ENCODE peak calls at places on chromosomes 4 and X, in eight cellular contexts. One of them, this sample, is unnamed. For H3K9me3, the result is how much of the 10 kb centered on the place peaks cover.

GRCh38 chr4:121736735-121737351 is 28.1 kb downstream of the SMIM43 start:
- DNase-seq in HCT116: peak
- DNase-seq in AG04450: no peak
- DNase-seq in A549: peak
- DNase-seq in heart left ventricle: no peak
- DNase-seq in adipocyte: peak
- DNase-seq in DND-41: peak
- DNase-seq in Peyer's patch: no peak
- DNase-seq in this sample: no peak

GRCh38 chrX:107731831-107732502 is 43.6 kb downstream of the TSC22D3 start:
- DNase-seq in HCT116: peak
- DNase-seq in adipocyte: peak
- DNase-seq in A549: peak
- DNase-seq in heart left ventricle: peak
- DNase-seq in AG04450: no peak
- DNase-seq in Peyer's patch: peak
- DNase-seq in DND-41: no peak
- DNase-seq in this sample: no peak

GRCh38 chrX:16771483-16772398 is 14.5 kb upstream of the TXLNG start:
- DNase-seq in DND-41: no peak
- DNase-seq in HCT116: peak
- DNase-seq in adipocyte: peak
- DNase-seq in Peyer's patch: peak
- DNase-seq in A549: peak
- DNase-seq in heart left ventricle: no peak
- DNase-seq in AG04450: peak
- DNase-seq in this sample: no peak

GRCh38 chr4:82677327-82677726 is 115.5 kb upstream of the TMEM150C start:
- DNase-seq in heart left ventricle: no peak
- DNase-seq in A549: no peak
- DNase-seq in adipocyte: no peak
- DNase-seq in HCT116: no peak
- DNase-seq in AG04450: no peak
- DNase-seq in DND-41: no peak
- DNase-seq in Peyer's patch: no peak
- DNase-seq in this sample: no peak

GRCh38 chr4:88814043-88814617 is 116.5 kb upstream of the NAP1L5 start:
- DNase-seq in Peyer's patch: no peak
- DNase-seq in DND-41: no peak
- DNase-seq in heart left ventricle: no peak
- DNase-seq in A549: no peak
- DNase-seq in HCT116: no peak
- DNase-seq in AG04450: no peak
- DNase-seq in adipocyte: no peak
- DNase-seq in this sample: no peak

GRCh38 chrX:154476821-154477220 is 2.3 kb downstream of the LAGE3 start:
- DNase-seq in A549: no peak
- DNase-seq in adipocyte: no peak
- DNase-seq in AG04450: no peak
- DNase-seq in Peyer's patch: no peak
- DNase-seq in heart left ventricle: no peak
- DNase-seq in DND-41: no peak
- DNase-seq in HCT116: no peak
- DNase-seq in this sample: no peak

GRCh38 chr4:9762823-9763475 is 18.5 kb upstream of the DRD5 start:
- DNase-seq in Peyer's patch: peak
- DNase-seq in AG04450: peak
- DNase-seq in adipocyte: peak
- DNase-seq in heart left ventricle: no peak
- DNase-seq in HCT116: peak
- DNase-seq in A549: peak
- DNase-seq in DND-41: peak
- DNase-seq in this sample: no peak

GRCh38 chr4:81754169-81754568 is 282.5 kb upstream of the RASGEF1B start:
- DNase-seq in AG04450: no peak
- DNase-seq in adipocyte: no peak
- DNase-seq in HCT116: no peak
- DNase-seq in Peyer's patch: no peak
- DNase-seq in DND-41: no peak
- DNase-seq in heart left ventricle: no peak
- DNase-seq in A549: no peak
- DNase-seq in this sample: no peak

GRCh38 chr4:113958766-113959540 is 20.5 kb downstream of the ARSJ start:
- DNase-seq in HCT116: peak
- DNase-seq in heart left ventricle: no peak
- DNase-seq in A549: peak
- DNase-seq in AG04450: peak
- DNase-seq in adipocyte: peak
- DNase-seq in DND-41: no peak
- DNase-seq in Peyer's patch: no peak
- DNase-seq in this sample: no peak

GRCh38 chr4:76562851-76563803 is 128.1 kb downstream of the SHROOM3 start:
- DNase-seq in heart left ventricle: no peak
- DNase-seq in Peyer's patch: no peak
- DNase-seq in A549: no peak
- DNase-seq in AG04450: no peak
- DNase-seq in adipocyte: no peak
- DNase-seq in HCT116: no peak
- DNase-seq in DND-41: no peak
- DNase-seq in this sample: no peak

GRCh38 chr4:173528378-173529321 is 1.4 kb downstream of the HAND2 start:
- DNase-seq in AG04450: no peak
- DNase-seq in adipocyte: peak
- DNase-seq in heart left ventricle: no peak
- DNase-seq in Peyer's patch: no peak
- DNase-seq in DND-41: no peak
- DNase-seq in A549: no peak
- DNase-seq in HCT116: no peak
- DNase-seq in this sample: no peak

GRCh38 chr4:156193116-156193515 is 239.4 kb upstream of the CTSO start:
- DNase-seq in Peyer's patch: no peak
- DNase-seq in AG04450: no peak
- DNase-seq in HCT116: no peak
- DNase-seq in adipocyte: peak
- DNase-seq in DND-41: no peak
- DNase-seq in heart left ventricle: no peak
- DNase-seq in A549: no peak
- DNase-seq in this sample: no peak

GRCh38 chrX:137033774-137034507 is at the start of gene GPR101:
- DNase-seq in adipocyte: no peak
- DNase-seq in A549: no peak
- DNase-seq in HCT116: no peak
- DNase-seq in DND-41: no peak
- DNase-seq in AG04450: no peak
- DNase-seq in heart left ventricle: no peak
- DNase-seq in Peyer's patch: no peak
- DNase-seq in this sample: no peak

GRCh38 chr4:26950446-26950845 is 89.8 kb downstream of the STIM2 start:
- DNase-seq in HCT116: no peak
- DNase-seq in AG04450: no peak
- DNase-seq in A549: no peak
- DNase-seq in Peyer's patch: no peak
- DNase-seq in DND-41: no peak
- DNase-seq in heart left ventricle: no peak
- DNase-seq in adipocyte: no peak
- DNase-seq in this sample: no peak

GRCh38 chr4:26943391-26943790 is 82.8 kb downstream of the STIM2 start:
- DNase-seq in AG04450: no peak
- DNase-seq in Peyer's patch: no peak
- DNase-seq in heart left ventricle: no peak
- DNase-seq in DND-41: no peak
- DNase-seq in adipocyte: no peak
- DNase-seq in A549: no peak
- DNase-seq in HCT116: no peak
- DNase-seq in this sample: no peak

GRCh38 chr4:26941951-26942350 is 81.3 kb downstream of the STIM2 start:
- DNase-seq in HCT116: no peak
- DNase-seq in adipocyte: no peak
- DNase-seq in AG04450: no peak
- DNase-seq in DND-41: no peak
- DNase-seq in heart left ventricle: no peak
- DNase-seq in A549: no peak
- DNase-seq in Peyer's patch: no peak
- DNase-seq in this sample: no peak

GRCh38 chr4:26947318-26947717 is 86.7 kb downstream of the STIM2 start:
- DNase-seq in adipocyte: no peak
- DNase-seq in A549: no peak
- DNase-seq in AG04450: no peak
- DNase-seq in heart left ventricle: no peak
- DNase-seq in DND-41: no peak
- DNase-seq in Peyer's patch: no peak
- DNase-seq in HCT116: no peak
- DNase-seq in this sample: no peak

DNA sequence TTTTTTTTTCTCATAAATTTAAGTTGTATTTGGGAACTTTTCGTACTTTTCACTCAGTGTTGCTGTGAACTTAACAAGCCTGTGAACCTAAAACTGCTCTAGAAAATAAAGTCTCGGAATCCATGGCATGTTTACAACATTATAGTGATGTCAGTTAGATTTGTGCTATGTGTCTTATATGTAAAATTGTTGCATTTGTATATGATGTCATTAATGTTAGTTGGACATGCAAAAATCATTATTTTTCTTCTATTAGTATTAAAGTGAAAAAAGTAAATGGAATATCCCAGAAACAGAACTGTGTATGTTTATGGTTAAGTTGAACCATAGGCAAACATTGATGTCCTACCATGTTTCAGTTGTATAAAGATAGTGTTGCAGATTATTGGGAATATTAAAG is 85.2 kb downstream of the STIM2 start:
- DNase-seq in Peyer's patch: no peak
- DNase-seq in adipocyte: no peak
- DNase-seq in HCT116: no peak
- DNase-seq in AG04450: no peak
- DNase-seq in A549: no peak
- DNase-seq in DND-41: no peak
- DNase-seq in heart left ventricle: no peak
- DNase-seq in this sample: no peak
- H3K9me3 ChIP-seq in Peyer's patch: under half
- H3K9me3 ChIP-seq in adipocyte: under half
- H3K9me3 ChIP-seq in HCT116: under half
- H3K9me3 ChIP-seq in AG04450: under half
- H3K9me3 ChIP-seq in A549: under half
- H3K9me3 ChIP-seq in DND-41: under half
- H3K9me3 ChIP-seq in heart left ventricle: under half
- H3K9me3 ChIP-seq in this sample: under half

DNA sequence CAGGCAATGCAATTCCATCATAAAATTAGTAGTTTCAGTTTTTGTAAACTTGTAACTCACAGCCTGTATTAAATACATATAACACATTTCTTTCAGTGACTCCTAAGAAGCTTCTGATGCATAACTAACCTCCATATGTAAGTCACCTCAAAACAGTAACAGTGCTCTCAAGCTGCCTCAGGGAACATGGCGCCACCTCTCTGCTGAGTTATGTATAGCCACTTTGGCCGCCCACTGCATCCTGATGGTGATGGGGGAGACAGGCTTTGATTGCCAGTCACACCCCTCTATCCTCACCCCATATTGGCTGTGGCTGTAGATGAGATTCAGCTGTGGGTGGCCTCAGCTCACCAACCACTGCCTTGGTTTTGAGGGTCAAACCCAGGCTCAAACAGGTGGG is 54.3 kb downstream of the LRBA start:
- DNase-seq in heart left ventricle: no peak
- DNase-seq in A549: peak
- DNase-seq in Peyer's patch: no peak
- DNase-seq in adipocyte: peak
- DNase-seq in AG04450: no peak
- DNase-seq in DND-41: peak
- DNase-seq in HCT116: no peak
- DNase-seq in this sample: no peak
- H3K9me3 ChIP-seq in heart left ventricle: under half
- H3K9me3 ChIP-seq in A549: under half
- H3K9me3 ChIP-seq in Peyer's patch: under half
- H3K9me3 ChIP-seq in adipocyte: under half
- H3K9me3 ChIP-seq in AG04450: under half
- H3K9me3 ChIP-seq in DND-41: under half
- H3K9me3 ChIP-seq in HCT116: under half
- H3K9me3 ChIP-seq in this sample: under half

GRCh38 chr4:154349829-154350228 is 141.8 kb downstream of the DCHS2 start:
- DNase-seq in heart left ventricle: no peak
- DNase-seq in adipocyte: peak
- DNase-seq in HCT116: peak
- DNase-seq in DND-41: no peak
- DNase-seq in A549: peak
- DNase-seq in Peyer's patch: no peak
- DNase-seq in AG04450: no peak
- DNase-seq in this sample: no peak

GRCh38 chr4:154345359-154345758 is 146.2 kb downstream of the DCHS2 start:
- DNase-seq in DND-41: no peak
- DNase-seq in HCT116: no peak
- DNase-seq in A549: no peak
- DNase-seq in adipocyte: no peak
- DNase-seq in Peyer's patch: no peak
- DNase-seq in heart left ventricle: no peak
- DNase-seq in AG04450: no peak
- DNase-seq in this sample: no peak

GRCh38 chr4:154348657-154349056 is 142.9 kb downstream of the DCHS2 start:
- DNase-seq in HCT116: no peak
- DNase-seq in Peyer's patch: no peak
- DNase-seq in A549: no peak
- DNase-seq in heart left ventricle: no peak
- DNase-seq in AG04450: no peak
- DNase-seq in DND-41: no peak
- DNase-seq in adipocyte: no peak
- DNase-seq in this sample: no peak

GRCh38 chr4:154341448-154341847 is 150.2 kb downstream of the DCHS2 start:
- DNase-seq in HCT116: no peak
- DNase-seq in heart left ventricle: no peak
- DNase-seq in DND-41: no peak
- DNase-seq in A549: no peak
- DNase-seq in Peyer's patch: no peak
- DNase-seq in adipocyte: no peak
- DNase-seq in AG04450: no peak
- DNase-seq in this sample: no peak

DNA sequence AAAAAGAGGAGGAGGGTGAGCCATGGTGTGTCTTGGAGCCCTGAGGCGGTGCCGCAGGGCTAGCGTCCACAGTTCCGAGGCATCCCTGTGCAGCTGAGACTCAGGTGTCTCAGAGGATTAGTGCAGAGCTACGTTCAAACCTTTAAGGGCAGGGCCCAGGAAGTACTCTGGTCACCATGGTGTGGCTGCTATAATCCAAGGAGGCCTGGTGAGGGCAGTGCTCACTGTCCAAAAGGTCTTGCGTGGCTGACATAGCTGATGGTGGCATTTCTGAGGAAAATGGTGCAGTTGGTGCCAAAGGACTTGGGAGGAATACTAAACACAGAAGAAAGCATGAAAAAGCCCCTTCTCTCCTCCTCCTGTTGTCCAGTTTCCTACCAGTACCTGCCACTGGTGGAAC is 146.9 kb downstream of the DCHS2 start:
- DNase-seq in AG04450: no peak
- DNase-seq in A549: no peak
- DNase-seq in heart left ventricle: no peak
- DNase-seq in Peyer's patch: no peak
- DNase-seq in DND-41: no peak
- DNase-seq in adipocyte: no peak
- DNase-seq in HCT116: peak
- DNase-seq in this sample: no peak
- H3K9me3 ChIP-seq in AG04450: under half
- H3K9me3 ChIP-seq in A549: under half
- H3K9me3 ChIP-seq in heart left ventricle: under half
- H3K9me3 ChIP-seq in Peyer's patch: under half
- H3K9me3 ChIP-seq in DND-41: under half
- H3K9me3 ChIP-seq in adipocyte: under half
- H3K9me3 ChIP-seq in HCT116: under half
- H3K9me3 ChIP-seq in this sample: under half

GRCh38 chrX:39283239-39283638 is 482.0 kb downstream of the MID1IP1 start:
- DNase-seq in Peyer's patch: no peak
- DNase-seq in adipocyte: no peak
- DNase-seq in A549: no peak
- DNase-seq in HCT116: no peak
- DNase-seq in AG04450: no peak
- DNase-seq in DND-41: no peak
- DNase-seq in heart left ventricle: no peak
- DNase-seq in this sample: no peak
- H3K9me3 ChIP-seq in Peyer's patch: under half
- H3K9me3 ChIP-seq in adipocyte: half or more
- H3K9me3 ChIP-seq in A549: under half
- H3K9me3 ChIP-seq in HCT116: under half
- H3K9me3 ChIP-seq in AG04450: under half
- H3K9me3 ChIP-seq in DND-41: under half
- H3K9me3 ChIP-seq in heart left ventricle: under half
- H3K9me3 ChIP-seq in this sample: under half